ENCODE peak calls at places on chromosomes 13 and 19, in four cellular contexts. R, J, S and L are unnamed samples.

GRCh38 chr13:26007774-26008173 is 44.0 kb downstream of the SHISA2 start:
- DNase-seq in S (no peak), R (no peak), J (peak; percentile 25), L (no peak)

GRCh38 chr13:84121456-84121855 is 239.2 kb upstream of the SLITRK1 start:
- DNase-seq in J (no peak), S (no peak), R (peak; percentile 20), L (no peak)

GRCh38 chr13:40611635-40612422 is 54.6 kb downstream of the FOXO1 start:
- DNase-seq in R (no peak), J (no peak), S (no peak), L (no peak)

GRCh38 chr13:30932481-30933333 is at the start of gene TEX26:
- DNase-seq in R (peak; percentile 58), S (no peak), J (no peak), L (no peak)

GRCh38 chr13:35478384-35479222 is 2.1 kb upstream of the MAB21L1 start:
- DNase-seq in J (no peak), R (no peak), S (peak; percentile 74), L (no peak)

GRCh38 chr13:96053003-96053703 is at the start of gene UGGT2:
- DNase-seq in R (peak; percentile 97), S (peak; percentile 99), J (peak; percentile 91), L (peak; percentile 76)

GRCh38 chr19:30116984-30117555 is 175.0 kb downstream of the URI1 start:
- DNase-seq in S (no peak), J (no peak), R (no peak), L (no peak)

GRCh38 chr13:84651288-84651687 is 769.0 kb upstream of the SLITRK1 start:
- DNase-seq in R (peak; percentile 90), J (peak; percentile 65), S (peak; percentile 85), L (peak; percentile 14)

GRCh38 chr19:11090264-11091032 is 1.2 kb downstream of the LDLR start:
- DNase-seq in S (peak; percentile 98), J (peak; percentile 98), R (peak; percentile 98), L (peak; percentile 73)

GRCh38 chr19:24032651-24033050 is 54.3 kb upstream of the ZNF254 start:
- DNase-seq in S (no peak), J (no peak), R (no peak), L (no peak)

GRCh38 chr13:66222127-66222526 is 1008.0 kb downstream of the PCDH9 start:
- DNase-seq in R (no peak), J (no peak), S (no peak), L (no peak)

GRCh38 chr13:26618726-26619125 is 61.2 kb downstream of the WASF3 start:
- DNase-seq in R (peak; percentile 15), S (no peak), J (no peak), L (no peak)

GRCh38 chr19:48999481-49000325 is 6.0 kb downstream of the RUVBL2 start:
- DNase-seq in S (peak; percentile 79), J (peak; percentile 51), R (peak; percentile 80), L (no peak)

GRCh38 chr13:60795219-60795618 is 398.2 kb downstream of the TDRD3 start:
- DNase-seq in S (no peak), R (no peak), J (no peak), L (no peak)

GRCh38 chr13:36986462-36987240 is 12.5 kb downstream of the ALG5 start:
- DNase-seq in J (no peak), R (peak; percentile 5), S (peak; percentile 60), L (peak; percentile 35)

GRCh38 chr19:48444129-48444932 is 1.5 kb upstream of the GRWD1 start:
- DNase-seq in S (no peak), R (no peak), J (no peak), L (no peak)

GRCh38 chr13:77079902-77080413 is 53.0 kb upstream of the FBXL3 start:
- DNase-seq in R (no peak), J (no peak), S (no peak), L (no peak)

GRCh38 chr13:85314686-85315085 is 484.5 kb downstream of the SLITRK6 start:
- DNase-seq in R (no peak), J (no peak), S (no peak), L (no peak)

GRCh38 chr19:11453468-11454341 is 18.3 kb downstream of the PRKCSH start:
- DNase-seq in R (no peak), J (no peak), S (no peak), L (no peak)

GRCh38 chr13:111460548-111461444 is 140.4 kb downstream of the TEX29 start:
- DNase-seq in R (peak; percentile 41), J (peak; percentile 31), S (peak; percentile 73), L (peak; percentile 15)

GRCh38 chr19:1354496-1355257 is 29.0 kb upstream of the NDUFS7 start:
- DNase-seq in J (peak; percentile 87), S (peak; percentile 97), R (peak; percentile 93), L (no peak)

GRCh38 chr13:79386125-79386822 is 19.8 kb downstream of the RBM26 start:
- DNase-seq in R (no peak), J (no peak), S (no peak), L (no peak)

GRCh38 chr13:93941444-93941843 is 538.0 kb downstream of the DCT start:
- DNase-seq in R (no peak), J (no peak), S (no peak), L (no peak)

GRCh38 chr13:40624338-40624737 is 42.1 kb downstream of the FOXO1 start:
- DNase-seq in S (peak; percentile 55), J (no peak), R (peak; percentile 23), L (no peak)

GRCh38 chr13:77225946-77226345 is 100.9 kb downstream of the MYCBP2 start:
- DNase-seq in J (no peak), S (no peak), R (no peak), L (no peak)

GRCh38 chr19:39310558-39311311 is 9.9 kb downstream of the LRFN1 start:
- DNase-seq in S (peak; percentile 10), R (peak; percentile 31), J (no peak), L (no peak)

GRCh38 chr19:55309437-55309836 is 15.7 kb downstream of the TMEM150B start:
- DNase-seq in J (no peak), S (no peak), R (no peak), L (no peak)

GRCh38 chr19:32581704-32582164 is 744 bp downstream of the PDCD5 start:
- DNase-seq in R (peak; percentile 72), S (peak; percentile 52), J (peak; percentile 3), L (no peak)

GRCh38 chr13:96898855-96899254 is 95.4 kb downstream of the OXGR1 start:
- DNase-seq in S (no peak), R (no peak), J (no peak), L (no peak)

GRCh38 chr19:43651758-43652545 is 12.3 kb upstream of the CADM4 start:
- DNase-seq in R (peak; percentile 75), J (peak; percentile 59), S (peak; percentile 78), L (peak; percentile 38)

GRCh38 chr13:28574617-28575142 is 79.8 kb upstream of the FLT1 start:
- DNase-seq in R (peak; percentile 92), J (peak; percentile 95), S (peak; percentile 94), L (peak; percentile 96)

GRCh38 chr13:65555973-65556372 is 1674.2 kb downstream of the PCDH9 start:
- DNase-seq in R (no peak), J (no peak), S (no peak), L (no peak)

GRCh38 chr19:39971380-39971841 is 446 bp downstream of the PSMC4 start:
- DNase-seq in J (no peak), R (no peak), S (peak; percentile 17), L (no peak)

GRCh38 chr13:102721800-102722231 is 27.0 kb upstream of the METTL21C start:
- DNase-seq in R (peak; percentile 56), J (no peak), S (peak; percentile 91), L (no peak)
- H3K4me3 ChIP-seq in R (no peak overlapping the region), J (no peak overlapping the region), S (no peak overlapping the region), L (no peak overlapping the region)

DNA sequence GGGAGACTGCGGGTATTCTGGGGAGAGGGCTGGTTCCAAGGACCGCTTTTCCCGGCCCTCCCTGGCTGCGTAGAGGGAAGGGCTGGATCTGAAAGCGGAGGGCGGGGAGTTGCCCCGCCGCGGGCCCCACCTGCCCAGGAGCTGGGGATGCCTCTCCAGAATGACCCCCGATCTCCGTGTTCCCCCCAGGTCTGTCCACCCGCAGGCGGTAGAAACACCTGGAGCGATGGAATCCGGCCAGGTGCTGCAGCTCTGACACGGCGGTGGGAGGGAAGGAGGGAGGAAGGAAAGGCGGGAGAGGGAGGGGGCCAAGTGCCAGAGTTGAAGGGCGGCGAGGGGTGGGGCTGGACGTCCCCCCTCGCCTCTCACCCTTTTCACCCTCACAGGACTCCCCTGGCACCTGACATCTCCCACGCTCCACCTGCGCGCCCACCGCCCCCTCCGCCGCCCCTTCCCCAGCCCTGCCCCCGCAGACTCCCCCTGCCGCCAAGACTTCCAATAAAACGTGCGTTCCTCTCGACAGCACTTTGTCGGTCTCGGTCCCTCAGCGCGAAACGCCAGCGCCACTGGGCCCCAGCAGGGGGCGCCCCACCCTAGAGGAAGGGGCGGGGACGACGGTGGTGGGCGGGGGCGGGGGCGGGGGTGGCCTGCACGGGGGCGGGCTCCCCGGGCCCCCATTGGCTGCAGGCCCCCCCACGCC is 374 bp upstream of the FXYD7 start:
- DNase-seq in J (peak; percentile 63), R (peak; percentile 52), S (peak; percentile 63), L (no peak)
- H3K4me3 ChIP-seq in J (peak overlapping the region; percentile 55), R (peak overlapping the region; percentile 15), S (no peak overlapping the region), L (no peak overlapping the region)

DNA sequence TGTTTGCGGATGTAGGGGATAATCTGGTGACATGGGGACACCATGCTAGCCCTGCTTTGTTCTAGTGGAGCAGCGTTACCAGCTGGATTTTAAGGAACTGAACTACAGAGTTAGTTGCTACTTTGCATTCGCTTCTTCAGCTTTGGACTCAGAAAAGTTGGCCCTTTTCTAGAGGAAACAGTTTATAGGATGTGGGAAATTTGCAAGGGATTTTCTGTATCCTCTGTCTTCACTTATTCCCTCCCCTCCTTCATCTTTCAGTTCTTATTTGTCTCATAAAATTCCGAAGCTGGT is 2.1 kb downstream of the GATAD2A start:
- DNase-seq in R (no peak), J (no peak), S (no peak), L (no peak)
- H3K4me3 ChIP-seq in R (no peak overlapping the region), J (peak overlapping the region; percentile 85), S (peak overlapping the region; percentile 88), L (peak overlapping the region; percentile 91)

GRCh38 chr13:24929196-24929595 is 165.2 kb downstream of the RNF17 start:
- DNase-seq in S (no peak), J (no peak), R (no peak), L (no peak)

GRCh38 chr13:24923305-24923640 is 159.3 kb downstream of the RNF17 start:
- DNase-seq in J (peak; percentile 15), R (peak; percentile 87), S (peak; percentile 66), L (no peak)

GRCh38 chr13:24927810-24928404 is 163.9 kb downstream of the RNF17 start:
- DNase-seq in S (no peak), R (no peak), J (no peak), L (no peak)

GRCh38 chr13:24922390-24923304 is 158.7 kb downstream of the RNF17 start:
- DNase-seq in S (peak; percentile 100), J (peak; percentile 97), R (peak; percentile 99), L (peak; percentile 86)

DNA sequence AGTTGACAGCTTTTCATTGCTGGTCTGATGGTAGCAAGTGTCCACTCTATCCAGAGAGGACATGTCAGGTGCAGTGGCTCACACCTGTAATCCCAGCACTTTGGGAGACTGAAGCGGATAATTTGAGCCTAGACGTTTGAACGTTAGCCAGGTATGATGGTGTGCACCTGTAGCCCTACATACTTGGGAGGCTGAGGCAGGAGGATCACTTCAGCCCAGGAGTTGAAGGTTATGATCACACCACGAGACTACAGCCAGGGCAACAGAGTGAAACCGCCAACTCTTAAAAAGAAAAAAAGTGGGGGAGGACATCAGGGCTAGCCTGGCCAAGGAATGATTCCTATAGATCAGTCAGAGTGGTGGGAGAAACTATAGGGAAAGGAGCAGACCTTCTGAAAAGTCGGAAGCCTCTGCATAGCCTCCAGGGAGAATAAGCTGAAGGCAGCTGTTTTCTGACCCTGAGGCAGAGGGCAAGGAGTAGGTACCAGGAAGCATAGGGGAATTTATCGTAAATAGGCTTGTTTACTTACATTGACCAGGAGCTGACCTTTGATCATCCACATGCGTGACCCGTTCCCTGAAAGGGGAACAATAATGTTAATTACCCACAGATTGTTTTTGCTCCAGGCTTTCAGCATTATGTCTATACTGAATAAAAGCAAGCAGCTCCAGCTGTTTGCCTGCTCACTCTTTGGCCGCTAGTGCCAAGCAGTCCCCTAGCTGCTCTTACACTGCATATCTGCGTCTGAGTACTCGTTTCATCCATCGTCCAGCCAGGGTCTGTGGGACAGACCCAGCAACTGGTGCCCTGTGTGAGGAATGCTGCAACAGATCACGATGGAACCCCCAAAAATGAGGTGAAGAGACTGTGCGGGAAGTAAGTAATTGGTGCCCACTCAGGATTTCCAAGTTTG is 161.6 kb downstream of the RNF17 start:
- DNase-seq in R (no peak), J (no peak), S (no peak), L (no peak)
- H3K4me3 ChIP-seq in R (no peak overlapping the region), J (no peak overlapping the region), S (no peak overlapping the region), L (no peak overlapping the region)